ENCODE peak calls at places on chromosomes 5 and 9, in seven cellular contexts. F is astrocyte, H is H7, P is aorta, K is H54, T is AG08395, Z is foreskin fibroblast. E is an unnamed sample.

GRCh38 chr5:132461671-132462070 is 28.9 kb downstream of the IRF1 start:
- DNase-seq in F (no peak), H (no peak), P (no peak), K (no peak), T (no peak), Z (no peak), E (no peak)

GRCh38 chr5:96336351-96336985 is 96.6 kb downstream of the PCSK1 start:
- DNase-seq in F (peak), H (peak), P (no peak), K (no peak), T (peak), Z (peak), E (peak)

GRCh38 chr5:142059304-142059940 is 46.6 kb upstream of the GNPDA1 start:
- DNase-seq in F (no peak), H (peak), P (no peak), K (no peak), T (peak), Z (peak), E (no peak)

GRCh38 chr9:137688725-137689124 is 69.9 kb downstream of the EHMT1 start:
- DNase-seq in F (no peak), H (peak), P (no peak), K (no peak), T (no peak), Z (no peak), E (no peak)

GRCh38 chr5:148988328-148988727 is 74.5 kb downstream of the SH3TC2 start:
- DNase-seq in F (peak), H (no peak), P (no peak), K (no peak), T (peak), Z (no peak), E (no peak)

GRCh38 chr9:126162611-126163381 is 163.8 kb upstream of the MVB12B start:
- DNase-seq in F (no peak), H (peak), P (no peak), K (no peak), T (no peak), Z (no peak), E (no peak)

GRCh38 chr9:1454211-1454979 is 404.2 kb downstream of the DMRT2 start:
- DNase-seq in F (no peak), H (no peak), P (no peak), K (no peak), T (no peak), Z (no peak), E (no peak)

GRCh38 chr5:160616712-160617497 is 195.2 kb downstream of the PTTG1 start:
- DNase-seq in F (no peak), H (no peak), P (no peak), K (no peak), T (no peak), Z (no peak), E (no peak)

GRCh38 chr5:146565764-146566163 is 49.8 kb upstream of the GPR151 start:
- DNase-seq in F (peak), H (peak), P (peak), K (peak), T (peak), Z (peak), E (peak)

GRCh38 chr5:1973391-1974013 is 90.8 kb upstream of the IRX4 start:
- DNase-seq in F (no peak), H (no peak), P (no peak), K (no peak), T (no peak), Z (no peak), E (no peak)

GRCh38 chr9:77019010-77019809 is at the start of gene FOXB2:
- DNase-seq in F (no peak), H (peak), P (peak), K (no peak), T (no peak), Z (no peak), E (no peak)

GRCh38 chr9:99411479-99412100 is 189.5 kb downstream of the SEC61B start:
- DNase-seq in F (no peak), H (no peak), P (no peak), K (no peak), T (no peak), Z (no peak), E (no peak)

GRCh38 chr5:52892242-52892878 is 96.8 kb upstream of the ITGA2 start:
- DNase-seq in F (no peak), H (no peak), P (no peak), K (no peak), T (no peak), Z (no peak), E (no peak)

GRCh38 chr5:19902316-19902934 is 85.6 kb downstream of the CDH18 start:
- DNase-seq in F (no peak), H (no peak), P (no peak), K (no peak), T (no peak), Z (no peak), E (no peak)

GRCh38 chr5:172182291-172182690 is 5.7 kb downstream of the STK10 start:
- DNase-seq in F (no peak), H (no peak), P (peak), K (no peak), T (no peak), Z (no peak), E (no peak)

GRCh38 chr9:1490341-1491115 is 440.4 kb downstream of the DMRT2 start:
- DNase-seq in F (no peak), H (no peak), P (no peak), K (no peak), T (no peak), Z (peak), E (no peak)

GRCh38 chr9:126276056-126276728 is 50.4 kb upstream of the MVB12B start:
- DNase-seq in F (no peak), H (no peak), P (no peak), K (no peak), T (no peak), Z (no peak), E (no peak)

GRCh38 chr9:72537011-72537545 is 15.7 kb downstream of the TMC1 start:
- DNase-seq in F (no peak), H (no peak), P (no peak), K (no peak), T (no peak), Z (no peak), E (no peak)

GRCh38 chr9:127308559-127309429 is 44.2 kb downstream of the GARNL3 start:
- DNase-seq in F (peak), H (no peak), P (no peak), K (no peak), T (peak), Z (peak), E (no peak)

GRCh38 chr9:132156256-132156655 is 5.6 kb upstream of the NTNG2 start:
- DNase-seq in F (no peak), H (no peak), P (no peak), K (no peak), T (no peak), Z (peak), E (no peak)

GRCh38 chr9:70411930-70412677 is 2.4 kb downstream of the KLF9 start:
- DNase-seq in F (peak), H (peak), P (peak), K (peak), T (peak), Z (peak), E (peak)

GRCh38 chr5:112205840-112206239 is 213.2 kb downstream of the EPB41L4A start:
- DNase-seq in F (no peak), H (peak), P (no peak), K (no peak), T (no peak), Z (no peak), E (no peak)

GRCh38 chr5:72523960-72524582 is 16.9 kb upstream of the ZNF366 start:
- DNase-seq in F (peak), H (peak), P (no peak), K (no peak), T (peak), Z (peak), E (no peak)

GRCh38 chr5:180817847-180818246 is 15.2 kb upstream of the MGAT1 start:
- DNase-seq in F (no peak), H (no peak), P (no peak), K (no peak), T (no peak), Z (no peak), E (no peak)

GRCh38 chr9:136326777-136327312 is 494 bp upstream of the GPSM1 start:
- DNase-seq in F (no peak), H (no peak), P (no peak), K (no peak), T (no peak), Z (peak), E (no peak)

GRCh38 chr9:88974641-88975040 is 16.6 kb upstream of the S1PR3 start:
- DNase-seq in F (no peak), H (no peak), P (no peak), K (no peak), T (no peak), Z (no peak), E (no peak)

GRCh38 chr5:163913548-163913947 is 408.1 kb downstream of the MAT2B start:
- DNase-seq in F (no peak), H (no peak), P (no peak), K (no peak), T (no peak), Z (peak), E (no peak)

GRCh38 chr5:106737111-106737510 is 933.6 kb downstream of the EFNA5 start:
- DNase-seq in F (no peak), H (no peak), P (no peak), K (no peak), T (no peak), Z (no peak), E (no peak)

GRCh38 chr5:157312492-157312891 is 46.6 kb downstream of the CYFIP2 start:
- DNase-seq in F (peak), H (peak), P (no peak), K (peak), T (peak), Z (peak), E (peak)

GRCh38 chr9:98852961-98853360 is 45.5 kb downstream of the GALNT12 start:
- DNase-seq in F (no peak), H (no peak), P (no peak), K (no peak), T (no peak), Z (no peak), E (no peak)

GRCh38 chr9:70924905-70925547 is 196.4 kb downstream of the TRPM3 start:
- DNase-seq in F (peak), H (peak), P (no peak), K (peak), T (peak), Z (peak), E (no peak)

GRCh38 chr5:136810198-136810823 is 445.0 kb upstream of the TRPC7 start:
- DNase-seq in F (peak), H (no peak), P (no peak), K (no peak), T (peak), Z (peak), E (no peak)

GRCh38 chr9:96080364-96080763 is 204.9 kb downstream of the ERCC6L2 start:
- DNase-seq in F (peak), H (no peak), P (no peak), K (peak), T (no peak), Z (no peak), E (no peak)

GRCh38 chr9:126805546-126806262 is 864 bp downstream of the ZBTB43 start:
- DNase-seq in F (peak), H (no peak), P (no peak), K (peak), T (peak), Z (peak), E (peak)